ENCODE peak calls at places on chromosomes 6 and 20, in four cellular contexts. One of them, this sample, is unnamed.

GRCh38 chr20:49339123-49339522 is 61.3 kb upstream of the ZNFX1 start:
- DNase-seq in fibroblast of mammary gland: no peak
- DNase-seq in NCI-H1417: no peak
- DNase-seq in HL-60: no peak
- DNase-seq in this sample: no peak

GRCh38 chr20:51640743-51641142 is 98.2 kb upstream of the NFATC2 start:
- DNase-seq in fibroblast of mammary gland: no peak
- DNase-seq in HL-60: no peak
- DNase-seq in NCI-H1417: no peak
- DNase-seq in this sample: no peak

GRCh38 chr20:58342104-58342945 is 32.8 kb downstream of the RAB22A start:
- DNase-seq in NCI-H1417: no peak
- DNase-seq in HL-60: no peak
- DNase-seq in fibroblast of mammary gland: peak
- DNase-seq in this sample: peak

GRCh38 chr6:31531162-31531561 is 2.4 kb downstream of the MCCD1 start:
- DNase-seq in HL-60: no peak
- DNase-seq in fibroblast of mammary gland: no peak
- DNase-seq in NCI-H1417: no peak
- DNase-seq in this sample: no peak

GRCh38 chr6:16285467-16286150 is 47.2 kb downstream of the GMPR start:
- DNase-seq in HL-60: no peak
- DNase-seq in fibroblast of mammary gland: no peak
- DNase-seq in NCI-H1417: no peak
- DNase-seq in this sample: no peak

GRCh38 chr20:4441191-4441590 is 280.5 kb upstream of the PRND start:
- DNase-seq in NCI-H1417: no peak
- DNase-seq in fibroblast of mammary gland: no peak
- DNase-seq in HL-60: no peak
- DNase-seq in this sample: peak

GRCh38 chr6:24935323-24935722 is 437 bp downstream of the RIPOR2 start:
- DNase-seq in fibroblast of mammary gland: peak
- DNase-seq in HL-60: no peak
- DNase-seq in NCI-H1417: peak
- DNase-seq in this sample: no peak

GRCh38 chr6:3165631-3166534 is 8.5 kb upstream of the TUBB2A start:
- DNase-seq in fibroblast of mammary gland: peak
- DNase-seq in HL-60: no peak
- DNase-seq in NCI-H1417: no peak
- DNase-seq in this sample: peak

GRCh38 chr6:80094017-80094416 is 12.5 kb upstream of the BCKDHB start:
- DNase-seq in NCI-H1417: peak
- DNase-seq in HL-60: no peak
- DNase-seq in fibroblast of mammary gland: peak
- DNase-seq in this sample: peak

GRCh38 chr6:11527274-11527870 is 10.2 kb upstream of the TMEM170B start:
- DNase-seq in HL-60: no peak
- DNase-seq in fibroblast of mammary gland: peak
- DNase-seq in NCI-H1417: no peak
- DNase-seq in this sample: no peak

GRCh38 chr6:111129003-111129402 is 41.7 kb downstream of the SLC16A10 start:
- DNase-seq in HL-60: no peak
- DNase-seq in fibroblast of mammary gland: peak
- DNase-seq in NCI-H1417: no peak
- DNase-seq in this sample: no peak

GRCh38 chr6:1162367-1163275 is 149.3 kb upstream of the FOXQ1 start:
- DNase-seq in NCI-H1417: no peak
- DNase-seq in HL-60: no peak
- DNase-seq in fibroblast of mammary gland: no peak
- DNase-seq in this sample: no peak

This sample was measured in AG10803.